ENCODE peak calls at places on chromosomes 1 and 21, in seven cellular contexts. D is omental fat pad, W is left ventricle myocardium inferior, R is astrocyte, A is epithelial cell of esophagus, Z is natural killer cell, S is nephron progenitor cell. H is an unnamed sample.

GRCh38 chr1:162136760-162137537 is 67.5 kb downstream of the NOS1AP start:
- DNase-seq in Z (no peak), D (no peak), W (no peak), S (no peak), A (peak), R (peak), H (no peak)

GRCh38 chr1:160024195-160024905 is 7.4 kb downstream of the PIGM start:
- DNase-seq in Z (no peak), W (no peak), A (no peak), D (no peak), S (no peak), R (no peak), H (no peak)

GRCh38 chr1:172630060-172630818 is 28.7 kb upstream of the FASLG start:
- DNase-seq in D (no peak), R (no peak), W (no peak), A (peak), Z (no peak), S (no peak), H (no peak)

GRCh38 chr1:235011064-235011598 is 117.5 kb downstream of the TOMM20 start:
- DNase-seq in S (no peak), D (no peak), W (no peak), R (no peak), Z (no peak), A (no peak), H (no peak)

GRCh38 chr1:206784471-206784903 is 12.2 kb upstream of the IL10 start:
- DNase-seq in D (no peak), Z (no peak), R (no peak), A (peak), W (no peak), S (no peak), H (no peak)

GRCh38 chr1:17586172-17586963 is 46.9 kb downstream of the ARHGEF10L start:
- DNase-seq in D (no peak), W (no peak), S (no peak), R (peak), Z (no peak), A (peak), H (no peak)

GRCh38 chr1:31182352-31182751 is 57.3 kb downstream of the NKAIN1 start:
- DNase-seq in Z (peak), W (peak), S (peak), R (peak), D (peak), A (peak), H (peak)

GRCh38 chr1:224132901-224133300 is 19.0 kb downstream of the FBXO28 start:
- DNase-seq in S (no peak), R (peak), D (no peak), A (peak), Z (no peak), W (no peak), H (no peak)

GRCh38 chr1:188023206-188023605 is 1194.5 kb downstream of the PLA2G4A start:
- DNase-seq in A (peak), W (no peak), D (no peak), S (no peak), R (peak), Z (no peak), H (no peak)

GRCh38 chr1:21939650-21940374 is 2.7 kb upstream of the HSPG2 start:
- DNase-seq in D (peak), S (no peak), W (peak), R (peak), Z (no peak), A (peak), H (peak)
- TF ChIP-seq CTCF in D (no peak), S (no peak), W (peak), R (peak), Z (no peak), A (peak), H (peak)

GRCh38 chr1:10690484-10690883 is 106.0 kb downstream of the CASZ1 start:
- DNase-seq in R (no peak), S (no peak), A (no peak), Z (no peak), W (no peak), D (no peak), H (no peak)
- TF ChIP-seq CTCF in R (no peak), S (no peak), A (no peak), Z (no peak), W (no peak), D (no peak), H (no peak)

DNA sequence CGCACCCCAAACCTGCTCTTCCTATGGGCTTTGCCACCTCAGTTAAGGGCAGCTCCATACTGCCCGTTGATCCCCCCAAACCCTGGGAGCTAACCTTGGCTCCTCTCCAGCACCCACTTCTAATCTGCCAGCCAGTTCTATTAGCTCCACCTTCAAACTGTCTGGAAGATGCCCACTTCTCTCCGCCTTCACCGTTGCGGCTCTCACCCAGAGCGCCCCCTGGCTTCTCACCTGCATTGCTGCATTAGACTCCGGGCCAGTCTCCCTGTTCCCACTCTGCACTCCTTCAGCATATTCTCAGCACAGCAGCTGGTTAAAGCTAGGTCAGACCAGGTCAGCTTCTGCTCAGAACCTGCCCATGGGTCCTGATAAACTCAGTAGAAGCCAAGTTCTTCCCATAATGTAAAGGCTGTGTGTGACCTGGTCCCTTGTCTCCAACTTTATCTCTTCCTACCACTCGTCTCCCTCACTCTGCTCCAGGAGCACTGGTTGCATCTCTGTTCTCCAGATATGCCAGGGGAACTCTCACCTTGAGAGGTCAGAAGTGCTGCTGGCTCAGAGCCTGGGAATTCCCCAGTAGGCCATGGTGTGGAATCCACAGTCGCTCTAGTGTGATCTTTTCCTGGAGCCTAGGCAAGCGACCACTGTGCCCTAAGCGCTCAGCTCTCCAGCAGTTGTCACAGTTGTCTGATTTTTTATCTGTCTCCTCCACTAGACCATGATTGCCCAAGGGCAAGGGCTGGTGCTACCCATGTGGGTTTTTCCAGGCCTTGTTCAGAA is 150.3 kb downstream of the HMGB4 start:
- DNase-seq in D (no peak), R (no peak), S (peak), Z (no peak), W (peak), A (no peak), H (no peak)
- TF ChIP-seq CTCF in D (no peak), R (peak), S (peak), Z (peak), W (peak), A (no peak), H (peak)

DNA sequence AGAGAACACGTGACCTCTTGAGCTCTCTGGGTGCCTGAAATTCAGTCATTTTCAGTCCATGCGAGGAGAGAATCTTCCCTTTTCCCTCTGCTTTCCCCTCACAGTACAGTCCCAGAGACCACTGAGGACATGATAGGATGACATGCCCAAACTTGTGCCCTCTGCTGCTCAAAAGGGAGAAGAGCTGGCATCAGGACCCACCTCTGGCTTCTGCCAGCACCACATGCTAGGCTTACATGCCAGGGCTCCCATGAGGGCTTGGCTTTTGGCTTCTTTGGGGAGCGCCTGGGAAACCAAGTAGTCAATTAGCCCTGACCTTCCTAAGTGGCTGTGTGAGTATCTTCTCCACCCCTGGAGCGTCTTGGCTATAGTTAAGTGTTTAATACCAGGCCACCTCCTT is 13.8 kb upstream of the KCNQ4 start:
- DNase-seq in S (no peak), Z (no peak), D (no peak), W (no peak), A (peak), R (no peak), H (no peak)
- TF ChIP-seq CTCF in S (no peak), Z (no peak), D (no peak), W (peak), A (peak), R (no peak), H (no peak)

DNA sequence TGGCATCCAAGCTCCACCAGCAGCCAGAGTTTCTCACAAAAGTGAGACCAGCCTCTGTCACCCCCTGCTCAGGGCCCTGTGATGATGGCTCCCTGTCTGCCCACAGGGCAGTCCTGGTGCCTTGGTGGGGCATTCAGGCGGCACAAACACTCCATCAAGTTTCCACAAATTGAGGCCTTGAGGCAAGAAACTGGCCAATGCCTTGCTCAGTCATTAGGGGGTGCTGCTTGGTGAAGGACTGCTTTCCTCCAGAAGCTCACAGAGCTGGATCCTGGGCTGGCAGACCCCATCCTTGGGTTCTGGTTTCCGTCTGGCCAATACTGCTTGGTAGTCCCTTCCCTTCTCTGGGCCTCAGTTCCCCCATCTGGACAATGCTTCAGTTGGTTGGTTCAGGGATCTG is 12.5 kb upstream of the AHDC1 start:
- DNase-seq in R (no peak), D (no peak), S (no peak), A (no peak), W (no peak), Z (no peak), H (no peak)
- TF ChIP-seq CTCF in R (no peak), D (no peak), S (no peak), A (no peak), W (peak), Z (no peak), H (no peak)

GRCh38 chr1:16072616-16073484 is 601 bp downstream of the FAM131C start:
- DNase-seq in S (peak), Z (no peak), W (no peak), R (no peak), A (peak), D (no peak), H (no peak)
- TF ChIP-seq CTCF in S (no peak), Z (no peak), W (no peak), R (no peak), A (peak), D (no peak), H (peak)

GRCh38 chr1:9842781-9843575 is 19.2 kb upstream of the CLSTN1 start:
- DNase-seq in R (no peak), D (no peak), W (peak), A (no peak), Z (no peak), S (no peak), H (no peak)
- TF ChIP-seq CTCF in R (no peak), D (no peak), W (no peak), A (no peak), Z (no peak), S (no peak), H (no peak)

GRCh38 chr21:38269567-38269917 is 12.8 kb downstream of the KCNJ15 start:
- DNase-seq in S (no peak), A (no peak), R (no peak), D (no peak), W (no peak), Z (no peak), H (no peak)
- TF ChIP-seq CTCF in S (no peak), A (no peak), R (no peak), D (no peak), W (no peak), Z (no peak), H (no peak)

H was measured in mesothelial cell of epicardium.